ENCODE peak calls at places on chromosomes 3 and 15, in five cellular contexts. X is tibial artery, V is K562, O is brain microvascular endothelial cell, W is PC-3. I is an unnamed sample.

GRCh38 chr15:44554934-44555723 is 18.2 kb downstream of the EIF3J start:
- DNase-seq in X (no peak), V (no peak), O (no peak), W (no peak), I (no peak)

GRCh38 chr3:66989860-66990696 is 8.0 kb upstream of the KBTBD8 start:
- DNase-seq in X (no peak), V (peak), O (no peak), W (peak), I (no peak)

GRCh38 chr3:195097331-195098255 is 173.4 kb downstream of the XXYLT1 start:
- DNase-seq in X (peak), V (no peak), O (no peak), W (no peak), I (peak)

GRCh38 chr15:62895905-62896316 is 146.6 kb upstream of the TPM1 start:
- DNase-seq in X (no peak), V (no peak), O (peak), W (peak), I (peak)

GRCh38 chr15:66878761-66879160 is 176.7 kb downstream of the SMAD6 start:
- DNase-seq in X (no peak), V (no peak), O (no peak), W (no peak), I (no peak)

GRCh38 chr3:167739190-167739589 is 3.7 kb downstream of the SERPINI1 start:
- DNase-seq in X (no peak), V (no peak), O (no peak), W (no peak), I (no peak)

GRCh38 chr3:173750095-173750494 is 352.6 kb downstream of the NLGN1 start:
- DNase-seq in X (no peak), V (no peak), O (no peak), W (no peak), I (peak)

GRCh38 chr3:71050133-71050520 is 533.4 kb downstream of the FOXP1 start:
- DNase-seq in X (no peak), V (no peak), O (peak), W (peak), I (no peak)

GRCh38 chr15:41577863-41578735 is 19.1 kb downstream of the TYRO3 start:
- DNase-seq in X (no peak), V (no peak), O (no peak), W (no peak), I (no peak)

GRCh38 chr3:3634326-3634725 is 164.9 kb upstream of the LRRN1 start:
- DNase-seq in X (no peak), V (no peak), O (no peak), W (no peak), I (no peak)

GRCh38 chr3:108022316-108023150 is 68.3 kb downstream of the CD47 start:
- DNase-seq in X (no peak), V (no peak), O (no peak), W (no peak), I (no peak)

GRCh38 chr3:70871909-70872656 is 559.6 kb upstream of the MDFIC2 start:
- DNase-seq in X (no peak), V (no peak), O (peak), W (peak), I (peak)

GRCh38 chr15:74275957-74276356 is 39.8 kb downstream of the CCDC33 start:
- DNase-seq in X (no peak), V (peak), O (no peak), W (no peak), I (no peak)

GRCh38 chr3:80052271-80052670 is 284.5 kb upstream of the ROBO1 start:
- DNase-seq in X (no peak), V (no peak), O (no peak), W (no peak), I (no peak)

GRCh38 chr15:62110000-62110851 is 43.4 kb downstream of the C2CD4A start:
- DNase-seq in X (no peak), V (no peak), O (peak), W (peak), I (peak)

GRCh38 chr3:126197854-126198584 is 17.6 kb upstream of the ALDH1L1 start:
- DNase-seq in X (peak), V (peak), O (peak), W (peak), I (peak)

GRCh38 chr3:172915911-172916514 is 165.5 kb downstream of the ECT2 start:
- DNase-seq in X (no peak), V (no peak), O (no peak), W (no peak), I (no peak)

GRCh38 chr3:156448300-156448699 is 106.6 kb downstream of the SSR3 start:
- DNase-seq in X (no peak), V (peak), O (peak), W (peak), I (peak)

GRCh38 chr3:126396536-126396935 is 1.8 kb downstream of the CFAP100 start:
- DNase-seq in X (peak), V (no peak), O (no peak), W (no peak), I (no peak)

GRCh38 chr15:69074011-69074842 is 59.7 kb downstream of the NOX5 start:
- DNase-seq in X (no peak), V (no peak), O (peak), W (peak), I (peak)

GRCh38 chr3:135362889-135363288 is 567.8 kb downstream of the EPHB1 start:
- DNase-seq in X (no peak), V (no peak), O (no peak), W (no peak), I (no peak)

GRCh38 chr3:19363071-19363470 is 214.8 kb downstream of the KCNH8 start:
- DNase-seq in X (no peak), V (no peak), O (no peak), W (no peak), I (no peak)

GRCh38 chr3:141680620-141681389 is 57.3 kb upstream of the RNF7 start:
- DNase-seq in X (no peak), V (no peak), O (peak), W (peak), I (peak)

GRCh38 chr15:69881310-69881660 is 216.4 kb downstream of the TLE3 start:
- DNase-seq in X (no peak), V (no peak), O (no peak), W (peak), I (peak)

GRCh38 chr3:180595536-180595935 is 6.4 kb upstream of the TTC14 start:
- DNase-seq in X (no peak), V (no peak), O (no peak), W (no peak), I (no peak)

GRCh38 chr3:43213631-43214030 is 72.7 kb upstream of the SNRK start:
- DNase-seq in X (no peak), V (no peak), O (no peak), W (peak), I (peak)

GRCh38 chr3:11819146-11819545 is 27.5 kb downstream of the TAMM41 start:
- DNase-seq in X (no peak), V (no peak), O (no peak), W (peak), I (peak)

GRCh38 chr15:41783272-41783660 is 9.0 kb downstream of the MAPKBP1 start:
- DNase-seq in X (no peak), V (no peak), O (no peak), W (no peak), I (no peak)

GRCh38 chr3:14565791-14566588 is 25.8 kb upstream of the GRIP2 start:
- DNase-seq in X (no peak), V (no peak), O (peak), W (peak), I (no peak)

GRCh38 chr3:10968390-10968789 is 24.2 kb upstream of the SLC6A1 start:
- DNase-seq in X (no peak), V (no peak), O (no peak), W (no peak), I (no peak)

GRCh38 chr15:51425517-51426033 is 84.1 kb downstream of the GLDN start:
- DNase-seq in X (no peak), V (no peak), O (no peak), W (peak), I (peak)

GRCh38 chr15:58331903-58332675 is 99.7 kb upstream of the LIPC start:
- DNase-seq in X (peak), V (peak), O (peak), W (peak), I (peak)

GRCh38 chr3:127330385-127330784 is 42.5 kb upstream of the PRR20G start:
- DNase-seq in X (no peak), V (no peak), O (no peak), W (no peak), I (no peak)

GRCh38 chr15:57158997-57159668 is 217.2 kb upstream of the CGNL1 start:
- DNase-seq in X (no peak), V (no peak), O (no peak), W (peak), I (no peak)

GRCh38 chr3:50010959-50011358 is 71.0 kb downstream of the RBM6 start:
- DNase-seq in X (no peak), V (no peak), O (peak), W (peak), I (peak)

GRCh38 chr3:184508938-184509337 is 52.6 kb upstream of the EPHB3 start:
- DNase-seq in X (no peak), V (no peak), O (no peak), W (no peak), I (no peak)

GRCh38 chr3:158350971-158351370 is 220.0 kb upstream of the MLF1 start:
- DNase-seq in X (no peak), V (no peak), O (no peak), W (no peak), I (no peak)

GRCh38 chr3:35659808-35660207 is 20.5 kb downstream of the ARPP21 start:
- DNase-seq in X (no peak), V (no peak), O (no peak), W (peak), I (peak)

GRCh38 chr3:170584585-170585007 is 1.3 kb downstream of the SLC7A14 start:
- DNase-seq in X (peak), V (peak), O (peak), W (peak), I (peak)

GRCh38 chr3:170585008-170585936 is 603 bp downstream of the SLC7A14 start:
- DNase-seq in X (no peak), V (no peak), O (no peak), W (no peak), I (no peak)

GRCh38 chr3:170589113-170589512 is 3.2 kb upstream of the SLC7A14 start:
- DNase-seq in X (no peak), V (no peak), O (no peak), W (no peak), I (no peak)

GRCh38 chr3:170585937-170586310 is at the start of gene SLC7A14:
- DNase-seq in X (no peak), V (no peak), O (peak), W (no peak), I (no peak)
- TF ChIP-seq CTCF in X (no peak), V (no peak), O (no peak), W (no peak), I (no peak)

DNA sequence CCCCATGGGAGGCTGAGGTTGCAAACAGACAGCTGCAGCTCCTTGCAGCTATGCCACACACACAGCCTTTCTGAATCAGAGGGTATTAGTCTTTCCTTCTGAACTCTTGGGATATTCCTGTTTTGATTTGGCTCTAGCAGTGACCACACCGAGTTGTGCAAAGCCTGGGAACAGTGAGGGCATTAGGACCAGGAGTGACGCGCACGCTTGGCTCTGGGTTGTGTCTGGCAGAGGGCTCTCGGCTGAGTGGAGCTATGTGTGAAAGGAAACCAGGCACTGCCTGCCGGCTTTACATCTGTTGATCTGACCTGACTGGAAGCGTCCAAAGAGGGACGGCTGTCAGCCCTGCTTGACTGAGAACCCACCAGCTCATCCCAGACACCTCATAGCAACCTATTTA is at the start of gene GALNT15:
- DNase-seq in X (peak), V (no peak), O (peak), W (no peak), I (peak)
- H3K4me3 ChIP-seq in X (peak), V (no peak), O (peak), W (no peak), I (no peak)

DNA sequence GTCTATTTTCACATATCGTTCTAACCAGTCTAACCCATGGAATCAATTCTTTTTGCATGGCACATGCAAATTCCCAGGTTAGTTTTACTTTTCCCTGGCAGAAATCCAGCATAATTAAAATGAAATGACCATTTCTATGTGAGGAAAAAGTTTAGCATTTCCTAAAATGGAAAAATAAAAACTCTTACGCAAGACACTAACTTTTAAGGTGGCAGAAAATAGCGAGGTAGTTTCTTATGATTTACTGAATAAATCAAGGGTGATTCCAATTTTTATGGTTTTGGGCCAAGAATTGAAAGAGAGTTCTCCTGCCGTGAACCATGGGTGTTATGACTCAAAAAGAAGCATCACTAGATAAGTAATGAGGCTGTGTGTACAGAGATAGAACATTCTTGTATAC is 32.7 kb upstream of the NR2F2 start:
- DNase-seq in X (no peak), V (no peak), O (no peak), W (no peak), I (no peak)
- TF ChIP-seq CTCF in X (no peak), V (no peak), O (no peak), W (no peak), I (no peak)

GRCh38 chr15:31367021-31367729 is 40.5 kb downstream of the KLF13 start:
- DNase-seq in X (peak), V (no peak), O (no peak), W (no peak), I (no peak)

GRCh38 chr15:31365655-31366127 is 39.1 kb downstream of the KLF13 start:
- DNase-seq in X (peak), V (peak), O (peak), W (no peak), I (peak)

GRCh38 chr15:31369716-31370115 is 43.1 kb downstream of the KLF13 start:
- DNase-seq in X (no peak), V (no peak), O (no peak), W (no peak), I (no peak)

GRCh38 chr15:31366169-31366734 is 39.6 kb downstream of the KLF13 start:
- DNase-seq in X (peak), V (no peak), O (no peak), W (no peak), I (no peak)

DNA sequence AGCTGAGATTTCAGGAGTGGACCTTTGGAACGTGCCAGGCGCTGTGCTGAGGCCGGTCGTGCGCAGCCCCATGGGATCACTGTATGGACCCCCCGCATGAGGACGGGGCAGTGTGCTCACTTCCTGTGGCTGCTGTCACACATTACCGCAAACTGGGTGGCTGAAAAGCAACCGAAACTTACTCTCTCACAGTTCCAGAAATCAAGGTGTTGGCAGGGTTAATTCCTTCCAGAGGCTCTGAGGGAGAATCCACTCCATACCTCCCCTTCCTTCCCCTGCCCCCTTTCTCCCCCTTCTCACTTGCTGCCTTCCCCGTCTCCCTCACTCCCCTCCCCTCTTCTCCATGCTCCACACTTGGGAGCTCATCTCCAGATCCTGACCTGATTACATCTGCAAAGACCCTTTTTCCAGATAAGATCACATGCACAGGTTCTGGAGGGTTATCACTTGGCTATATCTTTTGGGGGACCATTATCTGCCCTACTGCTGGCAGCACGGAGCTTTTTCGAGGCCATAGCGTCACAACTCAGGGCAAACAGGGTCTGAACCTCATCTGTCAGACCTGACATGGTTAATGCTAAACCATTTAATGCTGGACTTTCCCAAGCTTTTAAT is 41.2 kb downstream of the KLF13 start:
- DNase-seq in X (no peak), V (no peak), O (no peak), W (no peak), I (no peak)
- H3K4me3 ChIP-seq in X (no peak), V (no peak), O (no peak), W (no peak), I (no peak)

GRCh38 chr15:31461375-31461774 is 134.7 kb downstream of the KLF13 start:
- DNase-seq in X (no peak), V (no peak), O (no peak), W (no peak), I (peak)

GRCh38 chr15:31463521-31464102 is 137.0 kb downstream of the KLF13 start:
- DNase-seq in X (peak), V (no peak), O (no peak), W (no peak), I (no peak)

GRCh38 chr15:31459011-31459748 is 132.5 kb downstream of the KLF13 start:
- DNase-seq in X (peak), V (no peak), O (peak), W (no peak), I (peak)

GRCh38 chr15:31464216-31465082 is 137.8 kb downstream of the KLF13 start:
- DNase-seq in X (peak), V (no peak), O (no peak), W (no peak), I (no peak)

GRCh38 chr15:31461911-31462480 is 135.4 kb downstream of the KLF13 start:
- DNase-seq in X (peak), V (no peak), O (no peak), W (no peak), I (no peak)
- TF ChIP-seq CTCF in X (no peak), V (no peak), O (peak), W (peak), I (peak)

DNA sequence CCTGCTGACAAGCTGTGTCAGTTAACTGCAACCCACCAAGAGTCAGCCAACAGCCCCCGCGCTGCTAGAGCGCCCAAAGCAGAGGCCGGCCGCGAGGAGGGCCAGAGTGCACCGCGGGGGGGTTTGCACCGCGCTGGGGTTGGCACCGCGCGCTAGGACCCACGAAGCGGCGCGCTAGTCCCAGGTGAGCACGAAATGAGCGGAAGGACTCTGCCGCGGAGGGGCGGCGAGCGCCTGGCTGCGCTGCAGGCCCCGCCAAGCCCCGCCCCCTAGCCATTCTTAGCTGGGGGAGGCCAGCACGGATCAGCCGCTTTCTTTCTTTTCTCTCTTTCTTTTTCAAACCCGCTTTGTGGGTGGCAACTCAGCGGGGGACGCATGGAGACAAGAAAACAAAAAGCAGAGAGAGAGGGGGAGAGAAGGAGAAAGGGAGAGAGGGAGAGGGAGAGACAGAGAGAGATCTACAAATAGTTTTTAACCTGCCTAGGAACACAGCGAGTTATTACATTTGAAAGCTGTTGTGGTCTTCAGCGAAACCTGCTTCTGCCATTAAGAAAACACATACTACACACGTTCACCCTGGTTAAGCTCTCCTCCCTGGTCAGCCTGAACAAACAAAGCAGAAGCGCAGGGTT is 6.9 kb upstream of the FOXB1 start:
- DNase-seq in X (no peak), V (peak), O (no peak), W (peak), I (no peak)
- H3K4me3 ChIP-seq in X (no peak), V (no peak), O (no peak), W (peak), I (no peak)

GRCh38 chr3:122948398-122948797 is 79.2 kb downstream of the SEMA5B start:
- DNase-seq in X (no peak), V (no peak), O (no peak), W (no peak), I (no peak)
- TF ChIP-seq CTCF in X (no peak), V (no peak), O (peak), W (peak), I (no peak)

I was measured in bronchial epithelial cell.